ENCODE peak calls at places on chromosomes 4 and X, in six cellular contexts. B is mammary epithelial cell, I is choroid plexus epithelial cell, N is AG10803, F is MCF 10A, S is BE2C. W is an unnamed sample.

GRCh38 chr4:146436423-146437162 is 85.1 kb downstream of the SLC10A7 start:
- DNase-seq in N (peak), S (no peak), I (peak), B (no peak), F (peak), W (peak)

GRCh38 chrX:54452920-54453319 is 12.7 kb downstream of the TSR2 start:
- DNase-seq in S (peak), N (peak), I (peak), B (no peak), F (no peak), W (peak)

GRCh38 chr4:16916719-16917337 is 18.4 kb upstream of the LDB2 start:
- DNase-seq in I (peak), S (peak), B (peak), F (peak), N (no peak), W (peak)

GRCh38 chr4:169362607-169363006 is 91.9 kb upstream of the SH3RF1 start:
- DNase-seq in B (no peak), I (no peak), S (no peak), N (no peak), F (no peak), W (no peak)

GRCh38 chr4:151573945-151574344 is 165.0 kb downstream of the FHIP1A start:
- DNase-seq in I (no peak), S (no peak), B (peak), F (peak), N (no peak), W (no peak)

GRCh38 chrX:150527108-150527507 is 41.3 kb upstream of the MTM1 start:
- DNase-seq in N (no peak), B (no peak), I (no peak), S (no peak), F (no peak), W (no peak)

GRCh38 chrX:38985375-38985774 is 184.1 kb downstream of the MID1IP1 start:
- DNase-seq in F (peak), S (no peak), N (peak), I (peak), B (no peak), W (no peak)

GRCh38 chr4:38560763-38561558 is 103.0 kb upstream of the KLF3 start:
- DNase-seq in I (no peak), S (no peak), F (peak), B (peak), N (no peak), W (no peak)

GRCh38 chr4:38177792-38178665 is 217.8 kb downstream of the PTTG2 start:
- DNase-seq in B (no peak), S (no peak), N (peak), F (peak), I (no peak), W (no peak)

GRCh38 chr4:88054229-88054628 is 46.8 kb downstream of the PKD2 start:
- DNase-seq in I (peak), B (no peak), F (no peak), S (no peak), N (peak), W (no peak)

GRCh38 chr4:21915761-21916160 is 32.8 kb downstream of the KCNIP4 start:
- DNase-seq in F (no peak), S (no peak), B (no peak), N (no peak), I (no peak), W (no peak)

GRCh38 chrX:64202808-64203320 is 2.6 kb downstream of the AMER1 start:
- DNase-seq in I (peak), F (no peak), S (no peak), N (peak), B (no peak), W (peak)

GRCh38 chrX:46589977-46590723 is 16.6 kb downstream of the CHST7 start:
- DNase-seq in B (peak), I (no peak), F (peak), N (peak), S (no peak), W (peak)

GRCh38 chrX:133698298-133698697 is 283.0 kb upstream of the GPC4 start:
- DNase-seq in N (peak), S (no peak), I (peak), F (peak), B (no peak), W (peak)
- TF ChIP-seq CTCF in N (no peak), S (peak), I (peak), F (peak), B (peak), W (no peak)

GRCh38 chr4:26938516-26938915 is 77.9 kb downstream of the STIM2 start:
- DNase-seq in I (no peak), B (no peak), F (no peak), N (no peak), S (no peak), W (no peak)

GRCh38 chr4:26941951-26942350 is 81.3 kb downstream of the STIM2 start:
- DNase-seq in N (no peak), B (no peak), S (no peak), F (no peak), I (no peak), W (no peak)

GRCh38 chr4:26936284-26937065 is 75.8 kb downstream of the STIM2 start:
- DNase-seq in N (no peak), I (peak), F (peak), B (no peak), S (no peak), W (no peak)

GRCh38 chr4:26937567-26937966 is 76.9 kb downstream of the STIM2 start:
- DNase-seq in B (no peak), F (no peak), N (no peak), I (no peak), S (no peak), W (no peak)

DNA sequence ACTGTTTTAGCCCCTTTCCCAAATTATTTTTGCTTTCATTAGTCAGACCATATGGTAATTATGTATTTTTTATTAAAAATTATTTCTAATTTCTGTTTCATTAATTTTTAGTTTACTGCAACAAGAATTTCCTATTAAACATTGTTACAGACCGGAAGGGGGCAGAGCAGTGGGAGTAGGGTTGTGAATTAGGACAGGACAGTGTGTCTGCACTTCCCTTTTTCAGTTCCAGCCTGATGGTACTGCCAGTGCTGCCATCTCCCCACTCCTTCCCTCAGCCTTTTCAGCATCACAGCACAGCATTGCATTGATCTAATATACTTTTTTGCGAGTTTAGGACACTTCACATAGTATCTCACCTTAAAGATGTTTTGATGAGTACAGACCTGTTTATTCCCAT is 76.5 kb downstream of the STIM2 start:
- DNase-seq in B (no peak), F (no peak), I (no peak), N (no peak), S (no peak), W (no peak)
- TF ChIP-seq CTCF in B (no peak), F (no peak), I (no peak), N (no peak), S (no peak), W (no peak)

GRCh38 chr4:125573368-125573767 is 258.6 kb downstream of the FAT4 start:
- DNase-seq in S (no peak), B (no peak), I (peak), F (no peak), N (no peak), W (no peak)
- TF ChIP-seq CTCF in S (no peak), B (no peak), I (no peak), F (no peak), N (no peak), W (no peak)

DNA sequence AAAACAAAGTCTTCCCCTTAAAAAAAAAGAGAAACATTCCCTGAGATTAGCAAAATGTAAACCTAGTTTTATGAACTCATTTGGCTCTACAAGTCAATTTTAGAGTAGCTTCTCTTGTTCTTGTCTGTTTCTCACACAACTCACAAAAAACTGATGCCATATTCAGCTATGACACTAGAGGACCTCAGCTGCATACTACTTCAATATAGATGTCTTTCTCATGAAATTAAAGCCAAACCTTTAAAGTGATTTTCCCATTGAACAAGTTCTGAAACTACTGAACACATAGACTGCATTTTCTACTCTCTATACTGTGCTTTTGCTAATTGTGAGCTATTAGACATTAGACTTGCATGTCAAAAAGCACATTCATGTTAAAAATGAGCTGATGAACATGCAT is 49.8 kb downstream of the TBCK start:
- DNase-seq in I (peak), S (no peak), F (peak), N (peak), B (peak), W (peak)
- TF ChIP-seq CTCF in I (peak), S (peak), F (peak), N (peak), B (peak), W (peak)

GRCh38 chr4:25370242-25370641 is 6.8 kb upstream of the ANAPC4 start:
- DNase-seq in B (no peak), F (no peak), S (no peak), I (no peak), N (no peak), W (no peak)

GRCh38 chr4:25367877-25368276 is 9.2 kb upstream of the ANAPC4 start:
- DNase-seq in N (no peak), S (no peak), I (no peak), F (no peak), B (no peak), W (no peak)

GRCh38 chr4:25368315-25368714 is 8.7 kb upstream of the ANAPC4 start:
- DNase-seq in I (peak), F (no peak), B (no peak), N (no peak), S (no peak), W (no peak)

GRCh38 chr4:25361253-25361652 is 15.8 kb upstream of the ANAPC4 start:
- DNase-seq in F (no peak), I (no peak), S (no peak), B (no peak), N (no peak), W (no peak)

GRCh38 chr4:25367004-25367621 is 9.9 kb upstream of the ANAPC4 start:
- DNase-seq in B (peak), S (no peak), I (peak), F (peak), N (peak), W (peak)
- TF ChIP-seq CTCF in B (peak), S (peak), I (peak), F (peak), N (peak), W (peak)

GRCh38 chrX:40153335-40154221 is 55.8 kb upstream of the BCOR start:
- DNase-seq in F (peak), B (no peak), I (peak), S (peak), N (no peak), W (no peak)
- TF ChIP-seq CTCF in F (no peak), B (no peak), I (no peak), S (no peak), N (no peak), W (no peak)

GRCh38 chr4:2948895-2949781 is 14.1 kb downstream of the NOP14 start:
- DNase-seq in I (no peak), N (peak), F (peak), B (no peak), S (no peak), W (no peak)
- TF ChIP-seq CTCF in I (peak), N (peak), F (peak), B (peak), S (peak), W (peak)

GRCh38 chr4:124279741-124280140 is 432.8 kb downstream of the ANKRD50 start:
- DNase-seq in N (no peak), F (no peak), I (no peak), B (no peak), S (no peak), W (no peak)
- TF ChIP-seq CTCF in N (no peak), F (no peak), I (no peak), B (no peak), S (no peak), W (no peak)